ENCODE peak calls at places on chromosomes 4 and X, in nine cellular contexts. R, D, P, F, W, X, G, A and Z are unnamed samples.

GRCh38 chr4:93764647-93765246 is 63.8 kb upstream of the ATOH1 start:
- DNase-seq in R (no peak), D (no peak), P (peak), F (no peak), W (no peak), X (no peak), G (no peak), A (no peak), Z (no peak)

GRCh38 chr4:29588615-29589014 is 1131.6 kb upstream of the PCDH7 start:
- DNase-seq in R (no peak), D (no peak), P (no peak), F (no peak), W (no peak), X (no peak), G (no peak), A (no peak), Z (no peak)

GRCh38 chrX:70437011-70437410 is 7.6 kb upstream of the DLG3 start:
- DNase-seq in R (no peak), D (no peak), P (no peak), F (no peak), W (no peak), X (no peak), G (no peak), A (no peak), Z (no peak)

GRCh38 chr4:31007858-31008257 is 287.7 kb downstream of the PCDH7 start:
- DNase-seq in R (no peak), D (no peak), P (peak), F (no peak), W (no peak), X (no peak), G (no peak), A (no peak), Z (no peak)

GRCh38 chr4:158169931-158170690 is 2.7 kb downstream of the GASK1B start:
- DNase-seq in R (no peak), D (no peak), P (peak), F (no peak), W (no peak), X (no peak), G (no peak), A (no peak), Z (no peak)

GRCh38 chr4:137471461-137471860 is 60.8 kb downstream of the PCDH18 start:
- DNase-seq in R (no peak), D (no peak), P (no peak), F (no peak), W (no peak), X (no peak), G (no peak), A (no peak), Z (no peak)

GRCh38 chr4:72418458-72418857 is 150.6 kb downstream of the ADAMTS3 start:
- DNase-seq in R (no peak), D (peak), P (peak), F (no peak), W (no peak), X (no peak), G (no peak), A (no peak), Z (no peak)

GRCh38 chr4:167041524-167041923 is 192.8 kb downstream of the SPOCK3 start:
- DNase-seq in R (no peak), D (no peak), P (no peak), F (no peak), W (no peak), X (no peak), G (no peak), A (no peak), Z (no peak)

GRCh38 chr4:25088342-25088952 is 57.7 kb upstream of the LGI2 start:
- DNase-seq in R (no peak), D (peak), P (no peak), F (no peak), W (no peak), X (no peak), G (no peak), A (no peak), Z (no peak)

GRCh38 chrX:134646671-134647070 is 11.6 kb downstream of the PLAC1 start:
- DNase-seq in R (no peak), D (no peak), P (no peak), F (no peak), W (no peak), X (no peak), G (no peak), A (no peak), Z (no peak)

GRCh38 chr4:138669479-138670165 is 346.0 kb upstream of the NOCT start:
- DNase-seq in R (no peak), D (no peak), P (peak), F (no peak), W (no peak), X (no peak), G (no peak), A (no peak), Z (no peak)

GRCh38 chr4:165947019-165947418 is 74.0 kb downstream of the TLL1 start:
- DNase-seq in R (no peak), D (no peak), P (no peak), F (no peak), W (no peak), X (no peak), G (no peak), A (no peak), Z (no peak)

GRCh38 chrX:151899622-151900021 is 13.1 kb upstream of the MAGEA4 start:
- DNase-seq in R (no peak), D (no peak), P (peak), F (no peak), W (no peak), X (no peak), G (no peak), A (no peak), Z (no peak)

GRCh38 chrX:136055651-136056221 is 70.5 kb downstream of the SLC9A6 start:
- DNase-seq in R (no peak), D (peak), P (peak), F (no peak), W (no peak), X (no peak), G (no peak), A (no peak), Z (no peak)

GRCh38 chr4:88927420-88927819 is 129.6 kb downstream of the FAM13A start:
- DNase-seq in R (no peak), D (no peak), P (no peak), F (no peak), W (no peak), X (no peak), G (no peak), A (no peak), Z (no peak)

GRCh38 chrX:9610774-9611392 is 146.0 kb downstream of the TBL1X start:
- DNase-seq in R (no peak), D (no peak), P (no peak), F (no peak), W (no peak), X (no peak), G (no peak), A (no peak), Z (no peak)

GRCh38 chrX:4706961-4707360 is 993.5 kb upstream of the PRKX start:
- DNase-seq in R (no peak), D (no peak), P (no peak), F (no peak), W (no peak), X (no peak), G (no peak), A (no peak), Z (no peak)

GRCh38 chrX:18652636-18653035 is 19.3 kb downstream of the RS1 start:
- DNase-seq in R (no peak), D (no peak), P (no peak), F (no peak), W (no peak), X (no peak), G (no peak), A (no peak), Z (no peak)

GRCh38 chrX:96004386-96004785 is 680.3 kb upstream of the DIAPH2 start:
- DNase-seq in R (no peak), D (no peak), P (peak), F (no peak), W (no peak), X (no peak), G (no peak), A (no peak), Z (no peak)

GRCh38 chr4:1338752-1339414 is 8.1 kb upstream of the UVSSA start:
- DNase-seq in R (no peak), D (no peak), P (no peak), F (no peak), W (peak), X (no peak), G (no peak), A (no peak), Z (no peak)

GRCh38 chrX:147478899-147479298 is 432.8 kb upstream of the FMR1 start:
- DNase-seq in R (no peak), D (no peak), P (no peak), F (no peak), W (no peak), X (no peak), G (no peak), A (no peak), Z (no peak)

GRCh38 chr4:183838987-183839712 is 66.0 kb upstream of the STOX2 start:
- DNase-seq in R (no peak), D (no peak), P (peak), F (no peak), W (no peak), X (no peak), G (no peak), A (no peak), Z (no peak)

GRCh38 chr4:3786196-3786869 is 20.1 kb downstream of the ADRA2C start:
- DNase-seq in R (no peak), D (no peak), P (no peak), F (no peak), W (peak), X (peak), G (no peak), A (no peak), Z (no peak)

GRCh38 chrX:154317391-154318000 is 21.9 kb downstream of the TKTL1 start:
- DNase-seq in R (no peak), D (peak), P (peak), F (no peak), W (no peak), X (no peak), G (no peak), A (no peak), Z (no peak)

GRCh38 chrX:25175171-25175570 is 159.4 kb upstream of the ARX start:
- DNase-seq in R (no peak), D (no peak), P (no peak), F (no peak), W (no peak), X (no peak), G (no peak), A (no peak), Z (no peak)

GRCh38 chrX:134659761-134660160 is 1.5 kb upstream of the PLAC1 start:
- DNase-seq in R (no peak), D (no peak), P (no peak), F (no peak), W (no peak), X (no peak), G (no peak), A (no peak), Z (no peak)

GRCh38 chrX:53223068-53223693 is 1.8 kb downstream of the KDM5C start:
- DNase-seq in R (no peak), D (no peak), P (peak), F (no peak), W (no peak), X (peak), G (no peak), A (no peak), Z (no peak)

GRCh38 chr4:7757501-7758443 is 181.9 kb downstream of the AFAP1 start:
- DNase-seq in R (no peak), D (no peak), P (no peak), F (no peak), W (no peak), X (no peak), G (no peak), A (no peak), Z (no peak)

GRCh38 chrX:120365320-120365719 is 3.4 kb downstream of the ATP1B4 start:
- DNase-seq in R (peak), D (peak), P (peak), F (peak), W (peak), X (peak), G (no peak), A (peak), Z (peak)

GRCh38 chr4:76987153-76987562 is 37.6 kb downstream of the SEPTIN11 start:
- DNase-seq in R (no peak), D (peak), P (peak), F (no peak), W (no peak), X (no peak), G (no peak), A (no peak), Z (no peak)

GRCh38 chr4:123361195-123361861 is 35.3 kb upstream of the SPRY1 start:
- DNase-seq in R (no peak), D (peak), P (peak), F (no peak), W (no peak), X (peak), G (no peak), A (no peak), Z (no peak)

GRCh38 chr4:89416968-89417367 is 109.4 kb upstream of the GPRIN3 start:
- DNase-seq in R (no peak), D (no peak), P (no peak), F (no peak), W (no peak), X (no peak), G (no peak), A (no peak), Z (no peak)

GRCh38 chr4:6024450-6024960 is 6.3 kb upstream of the C4orf50 start:
- DNase-seq in R (no peak), D (no peak), P (no peak), F (no peak), W (no peak), X (no peak), G (no peak), A (no peak), Z (no peak)

GRCh38 chrX:149631293-149632165 is at the start of gene TMEM185A:
- DNase-seq in R (peak), D (peak), P (peak), F (peak), W (peak), X (peak), G (peak), A (peak), Z (peak)